ENCODE peak calls at places on chromosomes 12 and 14, in six cellular contexts. E is suprapubic skin, W is GM23248, T is GM12878, O is small intestine, I is transverse colon. X is an unnamed sample.
A peak's percentile ranks its signal among the peaks of the same experiment; 100 is the strongest.

GRCh38 chr12:57093412-57094193 is 4.7 kb downstream of the NAB2 start:
- DNase-seq in E (peak; percentile 83), W (peak; percentile 93), T (no peak), O (no peak), I (peak; percentile 67), X (no peak)

GRCh38 chr14:38389666-38390065 is 133.8 kb upstream of the CLEC14A start:
- DNase-seq in E (no peak), W (peak; percentile 65), T (no peak), O (no peak), I (no peak), X (no peak)

GRCh38 chr14:72855913-72856312 is 38.0 kb downstream of the DPF3 start:
- DNase-seq in E (no peak), W (peak; percentile 78), T (peak; percentile 33), O (peak; percentile 31), I (peak; percentile 55), X (no peak)

GRCh38 chr12:93722757-93723567 is 45.8 kb downstream of the CRADD start:
- DNase-seq in E (no peak), W (peak; percentile 79), T (no peak), O (no peak), I (no peak), X (no peak)

GRCh38 chr12:8035440-8036010 is 3.0 kb downstream of the FOXJ2 start:
- DNase-seq in E (no peak), W (peak; percentile 37), T (no peak), O (no peak), I (no peak), X (no peak)

GRCh38 chr12:18492372-18493025 is 231.2 kb downstream of the PIK3C2G start:
- DNase-seq in E (no peak), W (peak; percentile 50), T (no peak), O (no peak), I (no peak), X (no peak)

GRCh38 chr14:100556076-100556475 is 31.1 kb downstream of the BEGAIN start:
- DNase-seq in E (no peak), W (no peak), T (no peak), O (no peak), I (no peak), X (no peak)

GRCh38 chr12:13178568-13179158 is 17.9 kb upstream of the EMP1 start:
- DNase-seq in E (no peak), W (no peak), T (no peak), O (peak; percentile 72), I (no peak), X (no peak)

GRCh38 chr14:32608880-32609279 is 279.8 kb downstream of the AKAP6 start:
- DNase-seq in E (no peak), W (peak; percentile 81), T (no peak), O (no peak), I (no peak), X (no peak)

GRCh38 chr14:46054526-46054925 is 597.1 kb downstream of the RPL10L start:
- DNase-seq in E (no peak), W (peak; percentile 91), T (no peak), O (no peak), I (no peak), X (no peak)

GRCh38 chr12:112005419-112006395 is 7.3 kb downstream of the TMEM116 start:
- DNase-seq in E (no peak), W (peak; percentile 49), T (no peak), O (peak; percentile 88), I (peak; percentile 67), X (no peak)

GRCh38 chr12:5506295-5506694 is 74.4 kb downstream of the NTF3 start:
- DNase-seq in E (peak; percentile 15), W (no peak), T (no peak), O (no peak), I (no peak), X (no peak)

GRCh38 chr12:76652402-76652801 is 92.8 kb upstream of the OSBPL8 start:
- DNase-seq in E (no peak), W (no peak), T (no peak), O (peak; percentile 32), I (no peak), X (no peak)

GRCh38 chr12:8948711-8949524 is 527 bp downstream of the M6PR start:
- DNase-seq in E (no peak), W (peak; percentile 84), T (no peak), O (peak; percentile 27), I (peak; percentile 10), X (no peak)

GRCh38 chr14:100031506-100032281 is 33.5 kb upstream of the EVL start:
- DNase-seq in E (peak; percentile 72), W (peak; percentile 100), T (no peak), O (no peak), I (peak; percentile 24), X (no peak)

GRCh38 chr14:89613260-89614008 is 196.4 kb upstream of the FOXN3 start:
- DNase-seq in E (no peak), W (no peak), T (no peak), O (no peak), I (no peak), X (no peak)

GRCh38 chr12:16950041-16950677 is 344.2 kb upstream of the LMO3 start:
- DNase-seq in E (no peak), W (no peak), T (no peak), O (no peak), I (no peak), X (no peak)

GRCh38 chr14:22188346-22188745 is 400.7 kb downstream of the DAD1 start:
- DNase-seq in E (no peak), W (no peak), T (no peak), O (no peak), I (no peak), X (no peak)

GRCh38 chr12:85872497-85873091 is 1.5 kb upstream of the NTS start:
- DNase-seq in E (no peak), W (peak; percentile 73), T (no peak), O (peak; percentile 68), I (no peak), X (no peak)

GRCh38 chr14:85535916-85536834 is 6.2 kb downstream of the FLRT2 start:
- DNase-seq in E (no peak), W (peak; percentile 92), T (no peak), O (no peak), I (no peak), X (no peak)

GRCh38 chr12:29316772-29317171 is 64.2 kb downstream of the ERGIC2 start:
- DNase-seq in E (no peak), W (peak; percentile 74), T (no peak), O (peak; percentile 13), I (no peak), X (no peak)

GRCh38 chr12:41365653-41366131 is 177.6 kb downstream of the PDZRN4 start:
- DNase-seq in E (no peak), W (no peak), T (no peak), O (no peak), I (no peak), X (no peak)

DNA sequence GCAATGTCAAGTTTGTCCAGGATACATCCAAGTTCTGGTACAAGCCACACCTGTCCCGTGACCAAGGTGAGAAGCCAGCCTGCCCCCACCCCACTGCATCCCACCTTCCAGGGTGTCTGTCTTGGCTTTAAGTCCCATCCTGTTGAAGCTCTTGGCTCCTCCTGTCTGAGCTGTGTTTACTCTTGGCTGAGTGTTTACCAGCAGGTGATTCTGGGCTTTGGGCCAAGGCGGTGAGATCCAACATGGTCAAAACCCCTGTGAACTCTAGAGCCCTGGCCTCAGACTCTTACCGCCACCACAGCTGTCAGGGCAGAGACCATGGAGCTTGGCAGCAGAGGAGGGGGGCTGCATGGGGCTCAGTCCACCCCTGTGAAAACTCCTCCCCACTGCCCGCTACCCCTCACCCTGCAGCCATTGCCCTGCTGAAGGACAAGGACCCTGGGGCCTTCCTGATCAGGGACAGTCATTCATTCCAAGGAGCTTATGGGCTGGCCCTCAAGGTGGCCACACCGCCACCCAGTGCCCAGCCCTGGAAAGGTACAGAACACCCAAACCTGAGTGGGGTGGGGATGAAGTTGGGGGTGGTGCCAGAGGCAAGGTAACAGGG is 11.6 kb downstream of the TNS2 start:
- DNase-seq in E (no peak), W (no peak), T (no peak), O (peak; percentile 80), I (peak; percentile 78), X (no peak)
- H3K27ac ChIP-seq in E (no peak overlapping the region), W (no peak overlapping the region), T (no peak overlapping the region), O (no peak overlapping the region), I (peak overlapping the region; percentile 36), X (peak overlapping the region; percentile 49)

GRCh38 chr12:47337581-47337980 is 257.8 kb upstream of the AMIGO2 start:
- DNase-seq in E (no peak), W (no peak), T (no peak), O (no peak), I (no peak), X (no peak)

GRCh38 chr12:47343684-47344567 is 264.2 kb upstream of the AMIGO2 start:
- DNase-seq in E (no peak), W (peak; percentile 60), T (no peak), O (no peak), I (no peak), X (no peak)

GRCh38 chr12:47346251-47347019 is 266.7 kb upstream of the AMIGO2 start:
- DNase-seq in E (no peak), W (no peak), T (no peak), O (peak; percentile 85), I (no peak), X (no peak)

GRCh38 chr12:47340391-47341015 is 260.7 kb upstream of the AMIGO2 start:
- DNase-seq in E (no peak), W (no peak), T (no peak), O (no peak), I (no peak), X (no peak)
- H3K27ac ChIP-seq in E (no peak overlapping the region), W (no peak overlapping the region), T (no peak overlapping the region), O (no peak overlapping the region), I (no peak overlapping the region), X (no peak overlapping the region)

DNA sequence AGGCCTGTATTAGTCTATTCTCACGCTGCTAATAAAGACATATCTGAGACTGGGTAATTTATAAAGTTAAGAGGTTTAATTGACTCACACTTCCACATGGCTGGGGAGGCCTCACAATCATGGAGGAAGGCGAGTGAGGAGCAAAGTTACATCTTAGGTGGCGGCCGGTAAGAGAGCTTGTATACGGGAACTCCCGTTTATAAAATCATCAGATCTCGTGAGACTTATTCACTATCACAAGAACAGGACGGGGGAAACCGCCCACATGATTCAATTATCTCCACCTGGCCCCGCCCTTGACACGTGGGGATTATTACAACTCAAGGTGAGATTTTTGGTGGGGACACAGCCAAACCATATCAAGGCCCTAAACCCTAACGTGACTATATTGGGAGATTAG is 110.1 kb downstream of the LLPH start:
- DNase-seq in E (no peak), W (no peak), T (no peak), O (no peak), I (no peak), X (no peak)
- H3K27ac ChIP-seq in E (no peak overlapping the region), W (no peak overlapping the region), T (no peak overlapping the region), O (no peak overlapping the region), I (no peak overlapping the region), X (no peak overlapping the region)

GRCh38 chr14:67675219-67675582 is 769 bp upstream of the VTI1B start:
- DNase-seq in E (no peak), W (no peak), T (no peak), O (no peak), I (no peak), X (no peak)
- H3K27ac ChIP-seq in E (peak overlapping the region; percentile 98), W (peak overlapping the region; percentile 92), T (peak overlapping the region; percentile 97), O (peak overlapping the region; percentile 82), I (peak overlapping the region; percentile 94), X (peak overlapping the region; percentile 96)

DNA sequence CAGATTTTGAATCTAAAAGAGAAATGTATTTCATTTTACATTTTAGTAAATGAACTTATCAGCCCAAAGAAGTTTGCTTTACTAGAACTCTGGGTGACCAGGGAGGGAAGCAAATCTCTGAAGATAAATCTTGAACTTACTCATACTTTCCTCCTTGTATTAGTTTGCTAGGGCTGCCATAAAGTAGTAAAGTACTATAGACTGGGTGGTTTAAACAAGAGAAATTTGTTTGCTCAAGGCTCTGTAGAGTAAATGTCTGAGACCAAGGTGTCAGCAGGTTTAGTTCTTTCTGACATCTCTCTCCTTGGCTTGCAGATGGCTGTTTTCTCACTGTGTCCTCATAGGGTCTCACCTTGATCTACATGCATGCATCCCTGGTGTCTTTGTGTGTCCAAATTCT is 926.0 kb downstream of the DIO2 start:
- DNase-seq in E (no peak), W (no peak), T (no peak), O (no peak), I (no peak), X (no peak)
- H3K27ac ChIP-seq in E (no peak overlapping the region), W (no peak overlapping the region), T (no peak overlapping the region), O (no peak overlapping the region), I (no peak overlapping the region), X (no peak overlapping the region)

X was measured in substantia nigra.